ENCODE peak calls at places on chromosomes 5 and 9, in eight cellular contexts. V is aorta; Z is colonic mucosa; T is stimulated activated CD4-positive, alpha-beta T cell treated with anti-CD3 and anti-CD28 coated beads, Interleukin-4, amount 100 ng/mL, for 48 hours; Q is hepatocyte; D is neural crest cell; H is AG10803; O is NAMALWA. L is an unnamed sample.

GRCh38 chr9:35958104-35958825 is at the start of gene OR2S2:
- DNase-seq in V (no peak), T (no peak), H (no peak), Z (no peak), O (no peak), D (no peak), Q (no peak), L (no peak)

GRCh38 chr5:16596541-16596940 is 20.3 kb downstream of the RETREG1 start:
- DNase-seq in T (no peak), O (no peak), D (no peak), Z (no peak), V (no peak), H (peak; percentile 80), Q (no peak), L (peak; percentile 56)

GRCh38 chr5:133926960-133927615 is 41.3 kb downstream of the C5orf15 start:
- DNase-seq in Q (peak; percentile 50), Z (no peak), D (no peak), O (no peak), H (no peak), T (no peak), V (no peak), L (no peak)

GRCh38 chr5:80204808-80205614 is 50.8 kb downstream of the SERINC5 start:
- DNase-seq in Q (peak; percentile 73), O (peak; percentile 37), Z (peak; percentile 60), T (no peak), D (no peak), V (no peak), H (no peak), L (no peak)

GRCh38 chr9:113205449-113206247 is 15.4 kb downstream of the FKBP15 start:
- DNase-seq in T (no peak), Q (no peak), V (no peak), D (no peak), Z (no peak), O (no peak), H (no peak), L (no peak)

GRCh38 chr5:129113867-129114266 is 19.3 kb downstream of the ISOC1 start:
- DNase-seq in Z (no peak), V (no peak), T (no peak), Q (no peak), D (no peak), H (no peak), O (no peak), L (no peak)

GRCh38 chr5:142520885-142521284 is 165.0 kb downstream of the FGF1 start:
- DNase-seq in Q (no peak), V (no peak), O (no peak), D (no peak), T (no peak), Z (no peak), H (peak; percentile 62), L (peak; percentile 37)

GRCh38 chr9:107816187-107817021 is 326.8 kb upstream of the KLF4 start:
- DNase-seq in O (no peak), D (no peak), Q (peak; percentile 22), T (no peak), H (peak; percentile 36), Z (no peak), V (no peak), L (no peak)

GRCh38 chr5:17928571-17928970 is 294.3 kb downstream of the TAF11L14 start:
- DNase-seq in Q (no peak), D (no peak), Z (no peak), H (no peak), V (peak; percentile 78), T (no peak), O (no peak), L (peak; percentile 8)

GRCh38 chr9:121484659-121485446 is 14.8 kb downstream of the GGTA1 start:
- DNase-seq in V (no peak), T (no peak), Z (no peak), D (no peak), Q (no peak), H (no peak), O (no peak), L (no peak)

GRCh38 chr9:127267793-127268507 is 3.4 kb downstream of the GARNL3 start:
- DNase-seq in D (no peak), O (no peak), V (no peak), H (no peak), Q (no peak), T (no peak), Z (no peak), L (no peak)

GRCh38 chr5:1003296-1003937 is 5.2 kb upstream of the NKD2 start:
- DNase-seq in Z (peak; percentile 40), O (no peak), H (no peak), T (no peak), Q (peak; percentile 65), D (no peak), V (peak; percentile 1), L (no peak)

GRCh38 chr5:10333154-10334006 is 20.1 kb upstream of the MARCHF6 start:
- DNase-seq in Z (peak; percentile 45), H (no peak), T (no peak), D (peak; percentile 29), V (peak; percentile 85), Q (peak; percentile 55), O (no peak), L (peak; percentile 74)

GRCh38 chr5:171309526-171310333 is 682 bp downstream of the TLX3 start:
- DNase-seq in O (no peak), T (no peak), Z (peak; percentile 43), V (no peak), Q (no peak), D (no peak), H (no peak), L (no peak)

GRCh38 chr5:156693113-156693512 is 157.0 kb upstream of the PPP1R2B start:
- DNase-seq in H (no peak), V (no peak), Q (peak; percentile 20), T (no peak), Z (no peak), O (no peak), D (no peak), L (no peak)

GRCh38 chr5:168329302-168329701 is 37.9 kb downstream of the WWC1 start:
- DNase-seq in O (no peak), H (no peak), V (no peak), Z (no peak), D (no peak), Q (no peak), T (no peak), L (no peak)